ENCODE peak calls at places on chromosomes 5 and 9, in ten cellular contexts. H is COR-L47; Y is T-helper 22 cell; A is A673; U is stimulated activated CD4-positive, alpha-beta T cell treated with anti-CD3 and anti-CD28 coated beads, TNF-alpha, amount 100 ng/mL, for 24 hours; Z is T-helper 9 cell; N is body of pancreas; B is HTR-8/SVneo; S is CD4-positive, alpha-beta T cell; L is activated T-cell treated with anti-CD3 and anti-CD28 coated beads for 1 hour. Q is an unnamed sample.

GRCh38 chr9:75088646-75089368 is 493 bp downstream of the OSTF1 start:
- DNase-seq in Y (no peak), L (no peak), U (no peak), H (peak), S (no peak), N (peak), B (peak), Z (no peak), A (peak), Q (peak)

GRCh38 chr9:34957492-34958410 is at the start of gene PHF24:
- DNase-seq in Y (no peak), N (no peak), U (peak), B (no peak), H (no peak), L (no peak), Z (peak), S (peak), A (peak), Q (no peak)

GRCh38 chr5:114360362-114360761 is 1.5 kb upstream of the KCNN2 start:
- DNase-seq in L (no peak), Y (no peak), U (no peak), N (no peak), B (no peak), H (peak), S (no peak), A (no peak), Z (no peak), Q (no peak)

GRCh38 chr9:35406183-35406959 is 83.5 kb upstream of the RUSC2 start:
- DNase-seq in B (no peak), U (no peak), H (no peak), N (peak), L (peak), A (no peak), Y (no peak), S (peak), Z (no peak), Q (peak)

GRCh38 chr9:8660383-8660782 is 860.8 kb upstream of the DMAC1 start:
- DNase-seq in Z (no peak), L (no peak), B (no peak), S (no peak), U (no peak), H (no peak), A (no peak), N (peak), Y (no peak), Q (peak)

GRCh38 chr5:87413116-87413645 is 451 bp upstream of the CCNH start:
- DNase-seq in Y (no peak), H (no peak), L (no peak), N (no peak), A (no peak), Z (no peak), B (no peak), U (no peak), S (no peak), Q (no peak)

GRCh38 chr9:14433293-14433818 is 119.4 kb upstream of the NFIB start:
- DNase-seq in B (no peak), N (no peak), U (no peak), H (peak), Z (no peak), S (no peak), A (peak), Y (no peak), L (no peak), Q (no peak)

GRCh38 chr5:95727764-95728191 is 3.4 kb upstream of the RHOBTB3 start:
- DNase-seq in Y (no peak), H (peak), L (no peak), S (no peak), A (no peak), Z (no peak), B (no peak), U (no peak), N (no peak), Q (no peak)

GRCh38 chr9:27353405-27354229 is 56.7 kb upstream of the EQTN start:
- DNase-seq in N (no peak), S (no peak), Z (no peak), A (no peak), B (no peak), Y (no peak), H (peak), L (no peak), U (no peak), Q (no peak)

GRCh38 chr9:131318211-131318610 is 28.7 kb downstream of the PLPP7 start:
- DNase-seq in A (no peak), B (no peak), N (no peak), U (no peak), Z (no peak), S (no peak), L (no peak), H (no peak), Y (no peak), Q (no peak)

GRCh38 chr9:114690308-114690707 is 8.3 kb upstream of the TEX48 start:
- DNase-seq in U (no peak), Y (no peak), H (no peak), B (no peak), Z (no peak), L (no peak), S (no peak), N (no peak), A (no peak), Q (no peak)

GRCh38 chr9:107044872-107045271 is 181.9 kb downstream of the ZNF462 start:
- DNase-seq in S (no peak), L (no peak), Z (no peak), Y (no peak), N (peak), U (no peak), B (no peak), H (no peak), A (no peak), Q (no peak)

GRCh38 chr9:16526380-16526779 is 344.1 kb downstream of the BNC2 start:
- DNase-seq in B (no peak), S (no peak), Z (no peak), A (no peak), N (no peak), Y (no peak), H (no peak), L (no peak), U (no peak), Q (no peak)

GRCh38 chr9:130931508-130932150 is 7.4 kb downstream of the FIBCD1 start:
- DNase-seq in Y (no peak), S (no peak), A (no peak), Z (no peak), L (no peak), H (no peak), U (no peak), N (no peak), B (no peak), Q (no peak)

GRCh38 chr5:665541-665955 is 27.6 kb downstream of the TPPP start:
- DNase-seq in S (no peak), A (no peak), U (no peak), L (no peak), H (no peak), Y (no peak), N (no peak), B (no peak), Z (no peak), Q (no peak)

GRCh38 chr5:20231040-20231439 is 243.0 kb upstream of the CDH18 start:
- DNase-seq in Z (no peak), U (no peak), S (no peak), Y (no peak), B (no peak), H (no peak), N (no peak), L (no peak), A (no peak), Q (no peak)

GRCh38 chr5:137091473-137091872 is 407.7 kb downstream of the SPOCK1 start:
- DNase-seq in Y (no peak), H (peak), N (no peak), B (peak), L (no peak), S (no peak), Z (no peak), A (peak), U (no peak), Q (no peak)

GRCh38 chr9:99859395-99859980 is 37.8 kb downstream of the NR4A3 start:
- DNase-seq in B (no peak), N (no peak), U (no peak), Y (no peak), Z (no peak), H (no peak), A (no peak), L (no peak), S (no peak), Q (no peak)

GRCh38 chr9:2726620-2727335 is 9.5 kb downstream of the KCNV2 start:
- DNase-seq in B (no peak), Y (no peak), N (no peak), S (no peak), Z (no peak), U (no peak), H (no peak), A (no peak), L (no peak), Q (no peak)

GRCh38 chr5:41524174-41524573 is 13.8 kb upstream of the PLCXD3 start:
- DNase-seq in U (no peak), Z (no peak), A (peak), H (no peak), Y (no peak), N (no peak), B (no peak), S (no peak), L (no peak), Q (no peak)

GRCh38 chr5:151659001-151659754 is 27.5 kb downstream of the SPARC start:
- DNase-seq in B (peak), U (peak), L (peak), N (peak), H (peak), A (peak), Y (peak), S (peak), Z (peak), Q (peak)

GRCh38 chr9:112532427-112532826 is 45.8 kb downstream of the KIAA1958 start:
- DNase-seq in B (no peak), A (peak), U (no peak), N (peak), Z (no peak), Y (no peak), S (no peak), L (no peak), H (no peak), Q (peak)

GRCh38 chr9:137057545-137057944 is 3.7 kb upstream of the ENTPD2 start:
- DNase-seq in H (peak), A (no peak), U (no peak), Y (no peak), L (no peak), S (no peak), B (no peak), N (no peak), Z (no peak), Q (no peak)

GRCh38 chr9:136840877-136841645 is 1.2 kb upstream of the AJM1 start:
- DNase-seq in H (peak), S (no peak), L (no peak), Y (no peak), A (peak), B (no peak), N (peak), Z (no peak), U (no peak), Q (no peak)

GRCh38 chr9:15136646-15137045 is 170.4 kb downstream of the TTC39B start:
- DNase-seq in L (no peak), U (no peak), Y (no peak), S (no peak), B (no peak), H (no peak), N (no peak), Z (no peak), A (peak), Q (no peak)

GRCh38 chr5:103474671-103475070 is 87.9 kb downstream of the NUDT12 start:
- DNase-seq in Y (no peak), L (no peak), U (no peak), A (no peak), Z (no peak), B (no peak), N (no peak), H (no peak), S (no peak), Q (no peak)

GRCh38 chr9:137236238-137236935 is 4.7 kb upstream of the TUBB4B start:
- DNase-seq in U (peak), Z (peak), H (peak), L (peak), N (peak), A (peak), Y (peak), S (peak), B (peak), Q (peak)

GRCh38 chr5:18220631-18221030 is 586.4 kb downstream of the TAF11L14 start:
- DNase-seq in S (no peak), L (no peak), H (no peak), N (no peak), A (peak), Z (no peak), U (no peak), B (no peak), Y (no peak), Q (no peak)

GRCh38 chr9:10366171-10366779 is 246.5 kb downstream of the PTPRD start:
- DNase-seq in S (no peak), Y (no peak), U (no peak), L (no peak), H (peak), B (no peak), N (no peak), A (peak), Z (no peak), Q (no peak)

GRCh38 chr9:94630281-94630680 is 9.0 kb downstream of the FBP1 start:
- DNase-seq in Y (no peak), L (no peak), B (no peak), S (no peak), H (no peak), N (no peak), A (no peak), U (no peak), Z (no peak), Q (no peak)

GRCh38 chr9:115531410-115532130 is 413.6 kb upstream of the TNC start:
- DNase-seq in S (no peak), L (no peak), U (no peak), Z (no peak), Y (no peak), N (no peak), A (no peak), H (no peak), B (no peak), Q (no peak)

GRCh38 chr5:92594031-92594430 is 987.0 kb downstream of the NR2F1-AS1 start:
- DNase-seq in S (no peak), Y (no peak), N (no peak), A (no peak), L (no peak), H (no peak), Z (no peak), U (no peak), B (no peak), Q (no peak)

GRCh38 chr5:81579525-81579924 is 171.4 kb downstream of the SSBP2 start:
- DNase-seq in N (no peak), L (no peak), A (peak), S (no peak), Z (no peak), Y (no peak), U (no peak), H (peak), B (no peak), Q (no peak)

GRCh38 chr5:33180900-33181299 is 259.9 kb upstream of the TARS1 start:
- DNase-seq in N (no peak), Z (no peak), U (no peak), B (peak), L (no peak), A (peak), S (no peak), Y (no peak), H (no peak), Q (no peak)

GRCh38 chr5:151772029-151772867 is 494 bp downstream of the G3BP1 start:
- DNase-seq in A (peak), Y (peak), S (peak), U (no peak), B (no peak), L (peak), H (no peak), N (peak), Z (peak), Q (peak)

GRCh38 chr5:136799806-136800372 is 434.5 kb upstream of the TRPC7 start:
- DNase-seq in U (no peak), L (no peak), Y (no peak), Z (no peak), A (no peak), S (no peak), H (no peak), N (no peak), B (no peak), Q (no peak)

GRCh38 chr5:51821697-51822096 is 438.4 kb downstream of the ISL1 start:
- DNase-seq in H (no peak), Y (no peak), A (no peak), L (no peak), S (no peak), N (no peak), U (no peak), B (no peak), Z (no peak), Q (no peak)